ENCODE peak calls at places on chromosome 4, in seven cellular contexts. C is osteoblast; Z is heart right ventricle; A is activated naive CD8-positive, alpha-beta T cell treated with anti-CD3 and anti-CD28 coated beads for 36 hours; Q is left colon; P is activated T-helper 2 cell treated with anti-CD3 and anti-CD28 coated beads, Interferon-gamma antibody, Interleukin-2, Interleukin-4, amounts not matched to agents 10 μg/mL and 5 μg/mL and 100 μg/mL, durations not matched to agents 14 hours and 24 hours and 36 hours; J is AG09319. H is an unnamed sample.

GRCh38 chr4:77959566-77960338 is 97.1 kb downstream of the MRPL1 start:
- DNase-seq in C (no peak), Z (peak), A (no peak), Q (no peak), P (no peak), J (peak), H (no peak)

GRCh38 chr4:173821851-173822250 is 291.8 kb upstream of the HAND2 start:
- DNase-seq in C (peak), Z (no peak), A (no peak), Q (no peak), P (no peak), J (no peak), H (no peak)

GRCh38 chr4:107682306-107682705 is 37.7 kb downstream of the PAPSS1 start:
- DNase-seq in C (no peak), Z (no peak), A (no peak), Q (no peak), P (no peak), J (no peak), H (no peak)

GRCh38 chr4:183770900-183771299 is 111.8 kb downstream of the TRAPPC11 start:
- DNase-seq in C (no peak), Z (no peak), A (no peak), Q (no peak), P (no peak), J (no peak), H (no peak)

GRCh38 chr4:31657859-31658258 is 937.7 kb downstream of the PCDH7 start:
- DNase-seq in C (no peak), Z (no peak), A (no peak), Q (no peak), P (no peak), J (no peak), H (no peak)

GRCh38 chr4:161714022-161714751 is 449.6 kb downstream of the FSTL5 start:
- DNase-seq in C (no peak), Z (no peak), A (no peak), Q (no peak), P (no peak), J (peak), H (no peak)

GRCh38 chr4:47406408-47406807 is 57.1 kb downstream of the COMMD8 start:
- DNase-seq in C (no peak), Z (no peak), A (no peak), Q (no peak), P (no peak), J (no peak), H (no peak)

GRCh38 chr4:27154706-27155105 is 294.1 kb downstream of the STIM2 start:
- DNase-seq in C (peak), Z (no peak), A (no peak), Q (no peak), P (no peak), J (no peak), H (no peak)

GRCh38 chr4:168656055-168656660 is 159.3 kb downstream of the PALLD start:
- DNase-seq in C (no peak), Z (no peak), A (no peak), Q (no peak), P (no peak), J (no peak), H (no peak)

GRCh38 chr4:54189140-54189539 is 40.0 kb upstream of the PDGFRA start:
- DNase-seq in C (no peak), Z (no peak), A (no peak), Q (no peak), P (no peak), J (no peak), H (no peak)

GRCh38 chr4:3371581-3372001 is 70.2 kb upstream of the HGFAC start:
- DNase-seq in C (no peak), Z (no peak), A (no peak), Q (no peak), P (no peak), J (no peak), H (no peak)

GRCh38 chr4:47374477-47374876 is 89.0 kb downstream of the COMMD8 start:
- DNase-seq in C (peak), Z (no peak), A (no peak), Q (no peak), P (no peak), J (no peak), H (no peak)

GRCh38 chr4:154475800-154476199 is 15.8 kb downstream of the DCHS2 start:
- DNase-seq in C (no peak), Z (no peak), A (no peak), Q (no peak), P (no peak), J (no peak), H (no peak)

GRCh38 chr4:14749910-14750309 is 252.4 kb upstream of the CPEB2 start:
- DNase-seq in C (peak), Z (peak), A (peak), Q (peak), P (no peak), J (no peak), H (peak)

GRCh38 chr4:144174401-144175067 is 34.0 kb upstream of the GYPA start:
- DNase-seq in C (peak), Z (no peak), A (no peak), Q (no peak), P (peak), J (peak), H (no peak)

GRCh38 chr4:151143162-151143561 is 43.7 kb downstream of the RPS3A start:
- DNase-seq in C (peak), Z (no peak), A (no peak), Q (no peak), P (no peak), J (no peak), H (no peak)

GRCh38 chr4:144411119-144411518 is 234.8 kb upstream of the HHIP start:
- DNase-seq in C (no peak), Z (no peak), A (no peak), Q (no peak), P (no peak), J (no peak), H (no peak)

GRCh38 chr4:112378858-112379257 is 81.7 kb downstream of the ALPK1 start:
- DNase-seq in C (no peak), Z (no peak), A (no peak), Q (no peak), P (no peak), J (no peak), H (no peak)

GRCh38 chr4:57154191-57154590 is 44.0 kb upstream of the IGFBP7 start:
- DNase-seq in C (no peak), Z (no peak), A (no peak), Q (no peak), P (no peak), J (peak), H (no peak)

GRCh38 chr4:111984169-111984873 is 160.9 kb upstream of the FAM241A start:
- DNase-seq in C (no peak), Z (no peak), A (no peak), Q (no peak), P (no peak), J (no peak), H (no peak)

GRCh38 chr4:128847074-128847724 is 37.7 kb downstream of the JADE1 start:
- DNase-seq in C (no peak), Z (no peak), A (no peak), Q (no peak), P (no peak), J (no peak), H (no peak)

GRCh38 chr4:66052426-66052825 is 382.1 kb upstream of the EPHA5 start:
- DNase-seq in C (no peak), Z (no peak), A (no peak), Q (no peak), P (no peak), J (no peak), H (no peak)

GRCh38 chr4:849478-850175 is 23.7 kb upstream of the CPLX1 start:
- DNase-seq in C (peak), Z (no peak), A (no peak), Q (no peak), P (no peak), J (no peak), H (no peak)

GRCh38 chr4:84878541-84878940 is 87.9 kb downstream of the WDFY3 start:
- DNase-seq in C (no peak), Z (no peak), A (no peak), Q (no peak), P (no peak), J (no peak), H (no peak)

GRCh38 chr4:169090479-169091215 is 80.6 kb upstream of the CBR4 start:
- DNase-seq in C (no peak), Z (no peak), A (no peak), Q (no peak), P (no peak), J (no peak), H (no peak)

GRCh38 chr4:106369456-106370060 is 980 bp upstream of the GIMD1 start:
- DNase-seq in C (no peak), Z (peak), A (no peak), Q (no peak), P (no peak), J (peak), H (peak)

GRCh38 chr4:140617494-140618060 is 48.8 kb upstream of the UCP1 start:
- DNase-seq in C (no peak), Z (no peak), A (no peak), Q (no peak), P (no peak), J (no peak), H (no peak)

GRCh38 chr4:185936650-185937376 is 124.8 kb upstream of the SORBS2 start:
- DNase-seq in C (no peak), Z (no peak), A (no peak), Q (no peak), P (no peak), J (no peak), H (no peak)

GRCh38 chr4:15543537-15544195 is 74.0 kb downstream of the CC2D2A start:
- DNase-seq in C (no peak), Z (no peak), A (no peak), Q (no peak), P (no peak), J (no peak), H (no peak)

GRCh38 chr4:177332119-177332518 is 22.4 kb downstream of the NEIL3 start:
- DNase-seq in C (no peak), Z (no peak), A (no peak), Q (no peak), P (no peak), J (no peak), H (no peak)

GRCh38 chr4:122922877-122923511 is 597 bp upstream of the NUDT6 start:
- DNase-seq in C (peak), Z (peak), A (peak), Q (peak), P (peak), J (peak), H (peak)

GRCh38 chr4:74311696-74312313 is 3.5 kb downstream of the EPGN start:
- DNase-seq in C (peak), Z (peak), A (no peak), Q (no peak), P (no peak), J (peak), H (no peak)

GRCh38 chr4:137644201-137644600 is 111.9 kb upstream of the PCDH18 start:
- DNase-seq in C (peak), Z (no peak), A (no peak), Q (no peak), P (no peak), J (no peak), H (no peak)

H was measured in H9.